ENCODE peak calls at places on chromosome 6, in ten cellular contexts. One of them, this sample, is unnamed.

GRCh38 chr6:149249370-149250357 is 67.8 kb upstream of the TAB2 start:
- DNase-seq in CD8-positive, alpha-beta T cell: no peak
- DNase-seq in MM.1S: no peak
- DNase-seq in upper lobe of right lung: no peak
- DNase-seq in GM12865: no peak
- DNase-seq in astrocyte of the spinal cord: no peak
- DNase-seq in HepG2: peak
- DNase-seq in dorsolateral prefrontal cortex: no peak
- DNase-seq in neural progenitor cell: no peak
- DNase-seq in fibroblast of pulmonary artery: peak
- DNase-seq in this sample: no peak

GRCh38 chr6:40962241-40962640 is 76.8 kb downstream of the UNC5CL start:
- DNase-seq in astrocyte of the spinal cord: peak
- DNase-seq in fibroblast of pulmonary artery: peak
- DNase-seq in upper lobe of right lung: no peak
- DNase-seq in HepG2: peak
- DNase-seq in neural progenitor cell: no peak
- DNase-seq in CD8-positive, alpha-beta T cell: no peak
- DNase-seq in dorsolateral prefrontal cortex: no peak
- DNase-seq in MM.1S: peak
- DNase-seq in GM12865: peak
- DNase-seq in this sample: peak

GRCh38 chr6:114304304-114304887 is 38.4 kb downstream of the HS3ST5 start:
- DNase-seq in fibroblast of pulmonary artery: peak
- DNase-seq in dorsolateral prefrontal cortex: no peak
- DNase-seq in HepG2: peak
- DNase-seq in astrocyte of the spinal cord: peak
- DNase-seq in upper lobe of right lung: no peak
- DNase-seq in MM.1S: peak
- DNase-seq in CD8-positive, alpha-beta T cell: no peak
- DNase-seq in GM12865: peak
- DNase-seq in neural progenitor cell: no peak
- DNase-seq in this sample: peak

GRCh38 chr6:3414704-3415453 is 42.0 kb downstream of the SLC22A23 start:
- DNase-seq in upper lobe of right lung: no peak
- DNase-seq in GM12865: peak
- DNase-seq in astrocyte of the spinal cord: peak
- DNase-seq in neural progenitor cell: no peak
- DNase-seq in dorsolateral prefrontal cortex: no peak
- DNase-seq in CD8-positive, alpha-beta T cell: peak
- DNase-seq in MM.1S: peak
- DNase-seq in fibroblast of pulmonary artery: peak
- DNase-seq in HepG2: peak
- DNase-seq in this sample: peak

GRCh38 chr6:132190097-132190814 is 211.0 kb downstream of the MOXD1 start:
- DNase-seq in fibroblast of pulmonary artery: peak
- DNase-seq in upper lobe of right lung: no peak
- DNase-seq in neural progenitor cell: no peak
- DNase-seq in HepG2: no peak
- DNase-seq in MM.1S: peak
- DNase-seq in dorsolateral prefrontal cortex: no peak
- DNase-seq in astrocyte of the spinal cord: peak
- DNase-seq in CD8-positive, alpha-beta T cell: no peak
- DNase-seq in GM12865: peak
- DNase-seq in this sample: no peak

GRCh38 chr6:90008908-90009501 is 114.7 kb downstream of the GJA10 start:
- DNase-seq in CD8-positive, alpha-beta T cell: no peak
- DNase-seq in GM12865: no peak
- DNase-seq in neural progenitor cell: no peak
- DNase-seq in MM.1S: peak
- DNase-seq in fibroblast of pulmonary artery: peak
- DNase-seq in astrocyte of the spinal cord: peak
- DNase-seq in dorsolateral prefrontal cortex: no peak
- DNase-seq in HepG2: no peak
- DNase-seq in upper lobe of right lung: no peak
- DNase-seq in this sample: no peak

GRCh38 chr6:112466378-112467151 is 119.4 kb downstream of the RFPL4B start:
- DNase-seq in neural progenitor cell: no peak
- DNase-seq in MM.1S: no peak
- DNase-seq in upper lobe of right lung: no peak
- DNase-seq in fibroblast of pulmonary artery: peak
- DNase-seq in GM12865: peak
- DNase-seq in dorsolateral prefrontal cortex: no peak
- DNase-seq in astrocyte of the spinal cord: peak
- DNase-seq in HepG2: no peak
- DNase-seq in CD8-positive, alpha-beta T cell: no peak
- DNase-seq in this sample: no peak

GRCh38 chr6:170090561-170090960 is 200.3 kb downstream of the DLL1 start:
- DNase-seq in dorsolateral prefrontal cortex: peak
- DNase-seq in MM.1S: no peak
- DNase-seq in fibroblast of pulmonary artery: no peak
- DNase-seq in CD8-positive, alpha-beta T cell: no peak
- DNase-seq in HepG2: no peak
- DNase-seq in GM12865: no peak
- DNase-seq in upper lobe of right lung: no peak
- DNase-seq in neural progenitor cell: no peak
- DNase-seq in astrocyte of the spinal cord: no peak
- DNase-seq in this sample: no peak

GRCh38 chr6:87396595-87397392 is 11.0 kb upstream of the CFAP206 start:
- DNase-seq in GM12865: peak
- DNase-seq in upper lobe of right lung: no peak
- DNase-seq in fibroblast of pulmonary artery: no peak
- DNase-seq in astrocyte of the spinal cord: no peak
- DNase-seq in HepG2: no peak
- DNase-seq in MM.1S: no peak
- DNase-seq in CD8-positive, alpha-beta T cell: no peak
- DNase-seq in dorsolateral prefrontal cortex: no peak
- DNase-seq in neural progenitor cell: no peak
- DNase-seq in this sample: no peak

GRCh38 chr6:82878812-82879211 is 186.8 kb downstream of the UBE3D start:
- DNase-seq in GM12865: no peak
- DNase-seq in CD8-positive, alpha-beta T cell: no peak
- DNase-seq in neural progenitor cell: no peak
- DNase-seq in astrocyte of the spinal cord: peak
- DNase-seq in fibroblast of pulmonary artery: peak
- DNase-seq in HepG2: no peak
- DNase-seq in dorsolateral prefrontal cortex: no peak
- DNase-seq in MM.1S: no peak
- DNase-seq in upper lobe of right lung: no peak
- DNase-seq in this sample: no peak

GRCh38 chr6:3500262-3501001 is 43.6 kb upstream of the SLC22A23 start:
- DNase-seq in fibroblast of pulmonary artery: no peak
- DNase-seq in HepG2: peak
- DNase-seq in MM.1S: no peak
- DNase-seq in astrocyte of the spinal cord: peak
- DNase-seq in neural progenitor cell: no peak
- DNase-seq in GM12865: no peak
- DNase-seq in CD8-positive, alpha-beta T cell: no peak
- DNase-seq in dorsolateral prefrontal cortex: no peak
- DNase-seq in upper lobe of right lung: no peak
- DNase-seq in this sample: no peak

GRCh38 chr6:6749791-6750434 is 161.4 kb downstream of the LY86 start:
- DNase-seq in upper lobe of right lung: peak
- DNase-seq in astrocyte of the spinal cord: peak
- DNase-seq in MM.1S: no peak
- DNase-seq in fibroblast of pulmonary artery: peak
- DNase-seq in HepG2: peak
- DNase-seq in GM12865: no peak
- DNase-seq in neural progenitor cell: peak
- DNase-seq in dorsolateral prefrontal cortex: no peak
- DNase-seq in CD8-positive, alpha-beta T cell: no peak
- DNase-seq in this sample: no peak

GRCh38 chr6:157689875-157690274 is 133.2 kb upstream of the SNX9 start:
- DNase-seq in dorsolateral prefrontal cortex: no peak
- DNase-seq in MM.1S: no peak
- DNase-seq in neural progenitor cell: no peak
- DNase-seq in upper lobe of right lung: peak
- DNase-seq in CD8-positive, alpha-beta T cell: no peak
- DNase-seq in fibroblast of pulmonary artery: no peak
- DNase-seq in GM12865: no peak
- DNase-seq in astrocyte of the spinal cord: no peak
- DNase-seq in HepG2: no peak
- DNase-seq in this sample: no peak

DNA sequence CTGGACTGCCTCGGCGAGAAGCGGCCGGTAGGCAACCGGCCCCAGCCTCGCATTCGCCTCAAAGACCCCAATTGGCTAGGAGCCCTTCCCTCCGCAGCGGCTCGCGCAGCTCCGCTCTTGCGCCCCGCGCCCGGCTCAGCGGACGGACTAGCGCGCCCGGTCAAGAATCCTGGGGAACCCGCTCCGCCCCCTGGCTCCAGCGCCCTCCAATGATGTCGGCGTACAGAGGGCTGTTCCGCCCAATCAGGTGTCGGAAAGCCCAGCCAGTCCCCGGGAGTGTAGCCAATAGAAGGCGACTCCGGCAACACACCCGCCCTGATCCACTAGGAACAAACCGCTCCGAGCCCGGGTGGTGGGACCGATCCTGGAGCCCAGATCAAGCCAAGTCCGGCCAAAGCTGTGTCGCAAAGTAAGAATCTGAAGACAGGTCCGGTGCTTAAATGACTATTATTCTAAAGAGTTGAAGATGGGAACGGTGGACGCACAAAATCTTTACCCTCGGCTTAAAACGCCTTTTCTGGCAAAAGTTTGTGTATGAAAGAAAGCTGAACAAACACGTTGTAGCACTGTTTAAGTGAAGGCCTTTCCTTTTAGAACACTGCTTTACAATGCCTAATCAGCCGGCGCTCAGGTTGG is 132.2 kb downstream of the OGFRL1 start:
- DNase-seq in CD8-positive, alpha-beta T cell: no peak
- DNase-seq in neural progenitor cell: peak
- DNase-seq in MM.1S: peak
- DNase-seq in fibroblast of pulmonary artery: peak
- DNase-seq in dorsolateral prefrontal cortex: peak
- DNase-seq in HepG2: no peak
- DNase-seq in astrocyte of the spinal cord: peak
- DNase-seq in upper lobe of right lung: peak
- DNase-seq in GM12865: no peak
- DNase-seq in this sample: no peak
- H3K4me3 ChIP-seq in CD8-positive, alpha-beta T cell: no peak
- H3K4me3 ChIP-seq in neural progenitor cell: peak
- H3K4me3 ChIP-seq in MM.1S: peak
- H3K4me3 ChIP-seq in fibroblast of pulmonary artery: peak
- H3K4me3 ChIP-seq in dorsolateral prefrontal cortex: peak
- H3K4me3 ChIP-seq in HepG2: no peak
- H3K4me3 ChIP-seq in astrocyte of the spinal cord: peak
- H3K4me3 ChIP-seq in upper lobe of right lung: peak
- H3K4me3 ChIP-seq in GM12865: no peak
- H3K4me3 ChIP-seq in this sample: no peak

DNA sequence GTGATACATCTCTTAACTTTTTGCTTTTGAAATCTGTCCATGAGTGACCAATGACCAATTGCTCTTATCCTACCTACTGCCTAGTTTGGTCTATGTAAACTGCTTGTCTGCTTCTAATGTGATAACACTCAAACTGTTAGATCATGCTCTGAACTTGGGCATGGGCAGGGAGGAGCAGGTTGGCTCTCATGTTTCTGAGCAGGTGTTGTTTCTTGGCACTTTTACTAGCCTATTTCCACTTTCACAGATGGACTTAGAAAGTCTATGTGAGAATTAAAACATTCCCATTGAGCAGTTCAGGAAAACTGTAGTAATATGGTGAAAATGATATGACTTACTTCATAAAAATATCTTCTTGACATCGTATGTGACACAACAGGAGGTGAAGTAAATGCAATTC is 538.4 kb downstream of the HACE1 start:
- DNase-seq in MM.1S: no peak
- DNase-seq in GM12865: no peak
- DNase-seq in neural progenitor cell: no peak
- DNase-seq in dorsolateral prefrontal cortex: peak
- DNase-seq in fibroblast of pulmonary artery: no peak
- DNase-seq in astrocyte of the spinal cord: no peak
- DNase-seq in CD8-positive, alpha-beta T cell: no peak
- DNase-seq in upper lobe of right lung: no peak
- DNase-seq in HepG2: no peak
- DNase-seq in this sample: no peak
- H3K4me3 ChIP-seq in MM.1S: no peak
- H3K4me3 ChIP-seq in GM12865: no peak
- H3K4me3 ChIP-seq in neural progenitor cell: no peak
- H3K4me3 ChIP-seq in dorsolateral prefrontal cortex: no peak
- H3K4me3 ChIP-seq in fibroblast of pulmonary artery: no peak
- H3K4me3 ChIP-seq in astrocyte of the spinal cord: no peak
- H3K4me3 ChIP-seq in CD8-positive, alpha-beta T cell: no peak
- H3K4me3 ChIP-seq in upper lobe of right lung: no peak
- H3K4me3 ChIP-seq in HepG2: no peak
- H3K4me3 ChIP-seq in this sample: no peak

GRCh38 chr6:101395345-101395744 is 1.8 kb downstream of the GRIK2 start:
- DNase-seq in MM.1S: no peak
- DNase-seq in upper lobe of right lung: no peak
- DNase-seq in fibroblast of pulmonary artery: no peak
- DNase-seq in neural progenitor cell: no peak
- DNase-seq in astrocyte of the spinal cord: no peak
- DNase-seq in HepG2: no peak
- DNase-seq in GM12865: no peak
- DNase-seq in dorsolateral prefrontal cortex: no peak
- DNase-seq in CD8-positive, alpha-beta T cell: no peak
- DNase-seq in this sample: no peak

GRCh38 chr6:101393291-101394251 is at the start of gene GRIK2:
- DNase-seq in GM12865: peak
- DNase-seq in CD8-positive, alpha-beta T cell: no peak
- DNase-seq in MM.1S: peak
- DNase-seq in dorsolateral prefrontal cortex: peak
- DNase-seq in upper lobe of right lung: peak
- DNase-seq in fibroblast of pulmonary artery: peak
- DNase-seq in astrocyte of the spinal cord: peak
- DNase-seq in neural progenitor cell: peak
- DNase-seq in HepG2: no peak
- DNase-seq in this sample: no peak

GRCh38 chr6:101396552-101397173 is 3.2 kb downstream of the GRIK2 start:
- DNase-seq in dorsolateral prefrontal cortex: no peak
- DNase-seq in neural progenitor cell: peak
- DNase-seq in MM.1S: peak
- DNase-seq in HepG2: peak
- DNase-seq in upper lobe of right lung: no peak
- DNase-seq in CD8-positive, alpha-beta T cell: peak
- DNase-seq in fibroblast of pulmonary artery: peak
- DNase-seq in astrocyte of the spinal cord: peak
- DNase-seq in GM12865: peak
- DNase-seq in this sample: peak

GRCh38 chr6:101391772-101392560 is 1.5 kb upstream of the GRIK2 start:
- DNase-seq in dorsolateral prefrontal cortex: peak
- DNase-seq in fibroblast of pulmonary artery: no peak
- DNase-seq in HepG2: no peak
- DNase-seq in MM.1S: no peak
- DNase-seq in neural progenitor cell: peak
- DNase-seq in astrocyte of the spinal cord: no peak
- DNase-seq in CD8-positive, alpha-beta T cell: no peak
- DNase-seq in GM12865: no peak
- DNase-seq in upper lobe of right lung: no peak
- DNase-seq in this sample: no peak

GRCh38 chr6:101392561-101393230 is 812 bp upstream of the GRIK2 start:
- DNase-seq in dorsolateral prefrontal cortex: peak
- DNase-seq in GM12865: no peak
- DNase-seq in CD8-positive, alpha-beta T cell: no peak
- DNase-seq in upper lobe of right lung: no peak
- DNase-seq in astrocyte of the spinal cord: no peak
- DNase-seq in MM.1S: no peak
- DNase-seq in neural progenitor cell: no peak
- DNase-seq in fibroblast of pulmonary artery: no peak
- DNase-seq in HepG2: no peak
- DNase-seq in this sample: no peak
- H3K4me3 ChIP-seq in dorsolateral prefrontal cortex: peak
- H3K4me3 ChIP-seq in GM12865: no peak
- H3K4me3 ChIP-seq in CD8-positive, alpha-beta T cell: no peak
- H3K4me3 ChIP-seq in upper lobe of right lung: no peak
- H3K4me3 ChIP-seq in astrocyte of the spinal cord: peak
- H3K4me3 ChIP-seq in MM.1S: peak
- H3K4me3 ChIP-seq in neural progenitor cell: peak
- H3K4me3 ChIP-seq in fibroblast of pulmonary artery: peak
- H3K4me3 ChIP-seq in HepG2: no peak
- H3K4me3 ChIP-seq in this sample: no peak

GRCh38 chr6:21664263-21665081 is 70.9 kb downstream of the SOX4 start:
- DNase-seq in astrocyte of the spinal cord: peak
- DNase-seq in dorsolateral prefrontal cortex: no peak
- DNase-seq in GM12865: no peak
- DNase-seq in neural progenitor cell: peak
- DNase-seq in HepG2: no peak
- DNase-seq in fibroblast of pulmonary artery: peak
- DNase-seq in CD8-positive, alpha-beta T cell: no peak
- DNase-seq in upper lobe of right lung: peak
- DNase-seq in MM.1S: no peak
- DNase-seq in this sample: no peak
- H3K4me3 ChIP-seq in astrocyte of the spinal cord: peak
- H3K4me3 ChIP-seq in dorsolateral prefrontal cortex: peak
- H3K4me3 ChIP-seq in GM12865: no peak
- H3K4me3 ChIP-seq in neural progenitor cell: peak
- H3K4me3 ChIP-seq in HepG2: no peak
- H3K4me3 ChIP-seq in fibroblast of pulmonary artery: peak
- H3K4me3 ChIP-seq in CD8-positive, alpha-beta T cell: no peak
- H3K4me3 ChIP-seq in upper lobe of right lung: peak
- H3K4me3 ChIP-seq in MM.1S: no peak
- H3K4me3 ChIP-seq in this sample: no peak

This sample was measured in Jurkat, Clone E6-1.